ENCODE peak calls at places on chromosome 10, in six cellular contexts. One of them, this sample, is unnamed.
A peak's percentile ranks its signal among the peaks of the same experiment; 100 is the strongest.

GRCh38 chr10:17657116-17657500 is 13.2 kb downstream of the STAM start:
- DNase-seq in fibroblast of lung: no peak
- DNase-seq in AG04450: no peak
- DNase-seq in fibroblast of the aortic adventitia: no peak
- DNase-seq in fibroblast of mammary gland: no peak
- DNase-seq in Peyer's patch: no peak
- DNase-seq in this sample: no peak

GRCh38 chr10:62718585-62718984 is 85.9 kb upstream of the ADO start:
- DNase-seq in fibroblast of the aortic adventitia: no peak
- DNase-seq in fibroblast of mammary gland: no peak
- DNase-seq in fibroblast of lung: no peak
- DNase-seq in Peyer's patch: no peak
- DNase-seq in AG04450: no peak
- DNase-seq in this sample: no peak

GRCh38 chr10:13787015-13787421 is 200.3 kb downstream of the PRPF18 start:
- DNase-seq in fibroblast of the aortic adventitia: no peak
- DNase-seq in fibroblast of lung: peak; percentile 56
- DNase-seq in Peyer's patch: peak; percentile 74
- DNase-seq in fibroblast of mammary gland: no peak
- DNase-seq in AG04450: no peak
- DNase-seq in this sample: no peak

GRCh38 chr10:108801775-108802516 is 1121.4 kb downstream of the XPNPEP1 start:
- DNase-seq in AG04450: peak; percentile 47
- DNase-seq in fibroblast of mammary gland: peak; percentile 67
- DNase-seq in fibroblast of lung: peak; percentile 91
- DNase-seq in fibroblast of the aortic adventitia: peak; percentile 69
- DNase-seq in Peyer's patch: no peak
- DNase-seq in this sample: peak; percentile 28

GRCh38 chr10:49690673-49691356 is 11.4 kb downstream of the C10orf53 start:
- DNase-seq in AG04450: no peak
- DNase-seq in fibroblast of mammary gland: peak; percentile 10
- DNase-seq in fibroblast of the aortic adventitia: no peak
- DNase-seq in Peyer's patch: no peak
- DNase-seq in fibroblast of lung: no peak
- DNase-seq in this sample: peak; percentile 3

GRCh38 chr10:76026931-76027330 is 595.5 kb downstream of the LRMDA start:
- DNase-seq in fibroblast of mammary gland: peak; percentile 27
- DNase-seq in fibroblast of lung: no peak
- DNase-seq in fibroblast of the aortic adventitia: no peak
- DNase-seq in AG04450: no peak
- DNase-seq in Peyer's patch: no peak
- DNase-seq in this sample: no peak

GRCh38 chr10:127907411-127908105 is 655 bp downstream of the PTPRE start:
- DNase-seq in fibroblast of lung: peak; percentile 76
- DNase-seq in fibroblast of mammary gland: peak; percentile 71
- DNase-seq in AG04450: no peak
- DNase-seq in Peyer's patch: no peak
- DNase-seq in fibroblast of the aortic adventitia: peak; percentile 32
- DNase-seq in this sample: peak; percentile 53

GRCh38 chr10:59536151-59536550 is 173.5 kb downstream of the SLC16A9 start:
- DNase-seq in fibroblast of the aortic adventitia: peak; percentile 92
- DNase-seq in fibroblast of lung: peak; percentile 87
- DNase-seq in fibroblast of mammary gland: peak; percentile 86
- DNase-seq in AG04450: peak; percentile 74
- DNase-seq in Peyer's patch: no peak
- DNase-seq in this sample: peak; percentile 75

GRCh38 chr10:69348824-69349541 is 67.7 kb downstream of the TACR2 start:
- DNase-seq in fibroblast of the aortic adventitia: peak; percentile 99
- DNase-seq in fibroblast of mammary gland: peak; percentile 98
- DNase-seq in AG04450: peak; percentile 74
- DNase-seq in Peyer's patch: no peak
- DNase-seq in fibroblast of lung: peak; percentile 96
- DNase-seq in this sample: peak; percentile 97

GRCh38 chr10:22156750-22157149 is 61.1 kb downstream of the EBLN1 start:
- DNase-seq in fibroblast of the aortic adventitia: no peak
- DNase-seq in AG04450: no peak
- DNase-seq in fibroblast of mammary gland: no peak
- DNase-seq in Peyer's patch: no peak
- DNase-seq in fibroblast of lung: no peak
- DNase-seq in this sample: no peak

GRCh38 chr10:78899098-78899754 is 169.5 kb upstream of the ZMIZ1 start:
- DNase-seq in Peyer's patch: no peak
- DNase-seq in fibroblast of mammary gland: no peak
- DNase-seq in AG04450: no peak
- DNase-seq in fibroblast of the aortic adventitia: no peak
- DNase-seq in fibroblast of lung: no peak
- DNase-seq in this sample: no peak

GRCh38 chr10:83012866-83013265 is 1126.4 kb upstream of the GHITM start:
- DNase-seq in AG04450: no peak
- DNase-seq in fibroblast of lung: peak; percentile 66
- DNase-seq in fibroblast of mammary gland: no peak
- DNase-seq in fibroblast of the aortic adventitia: no peak
- DNase-seq in Peyer's patch: no peak
- DNase-seq in this sample: peak; percentile 4

GRCh38 chr10:32971536-32972091 is 13.6 kb upstream of the ITGB1 start:
- DNase-seq in AG04450: no peak
- DNase-seq in fibroblast of lung: no peak
- DNase-seq in fibroblast of mammary gland: no peak
- DNase-seq in Peyer's patch: no peak
- DNase-seq in fibroblast of the aortic adventitia: no peak
- DNase-seq in this sample: no peak

GRCh38 chr10:11018830-11019692 is 1.4 kb downstream of the CELF2 start:
- DNase-seq in Peyer's patch: no peak
- DNase-seq in fibroblast of the aortic adventitia: no peak
- DNase-seq in fibroblast of mammary gland: no peak
- DNase-seq in fibroblast of lung: no peak
- DNase-seq in AG04450: no peak
- DNase-seq in this sample: no peak

DNA sequence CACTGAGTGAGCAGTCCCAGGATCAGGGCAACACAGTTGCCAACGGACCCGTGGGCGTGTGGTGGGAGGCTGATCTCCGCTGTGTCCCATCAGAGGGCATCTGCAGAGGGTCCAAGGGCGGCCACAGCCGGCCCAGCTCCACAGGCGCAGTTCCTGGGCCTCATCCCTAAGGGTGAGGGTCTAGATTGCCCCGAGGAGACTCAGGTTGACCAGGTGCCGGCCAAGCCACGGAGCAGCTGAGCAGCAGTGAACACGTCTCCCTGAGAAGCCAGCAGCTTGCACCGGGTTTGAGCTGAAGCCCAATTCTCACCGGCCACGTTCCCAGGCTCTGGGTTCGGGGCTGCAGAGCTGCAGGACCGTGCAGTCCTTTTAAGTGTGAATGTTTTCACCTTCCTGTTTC is 58.8 kb upstream of the ADGRA1 start:
- DNase-seq in Peyer's patch: no peak
- DNase-seq in AG04450: no peak
- DNase-seq in fibroblast of lung: no peak
- DNase-seq in fibroblast of the aortic adventitia: no peak
- DNase-seq in fibroblast of mammary gland: no peak
- DNase-seq in this sample: no peak
- TF ChIP-seq CTCF in Peyer's patch: no peak
- TF ChIP-seq CTCF in AG04450: no peak
- TF ChIP-seq CTCF in fibroblast of lung: no peak
- TF ChIP-seq CTCF in fibroblast of the aortic adventitia: no peak
- TF ChIP-seq CTCF in fibroblast of mammary gland: no peak
- TF ChIP-seq CTCF in this sample: no peak

GRCh38 chr10:97904026-97904410 is 54.4 kb downstream of the GOLGA7B start:
- DNase-seq in AG04450: no peak
- DNase-seq in Peyer's patch: no peak
- DNase-seq in fibroblast of mammary gland: no peak
- DNase-seq in fibroblast of lung: no peak
- DNase-seq in fibroblast of the aortic adventitia: no peak
- DNase-seq in this sample: no peak
- H3K4me3 ChIP-seq in AG04450: no peak overlapping the region
- H3K4me3 ChIP-seq in Peyer's patch: no peak overlapping the region
- H3K4me3 ChIP-seq in fibroblast of mammary gland: no peak overlapping the region
- H3K4me3 ChIP-seq in fibroblast of lung: no peak overlapping the region
- H3K4me3 ChIP-seq in fibroblast of the aortic adventitia: no peak overlapping the region
- H3K4me3 ChIP-seq in this sample: no peak overlapping the region

GRCh38 chr10:91391915-91392314 is 18.2 kb upstream of the HECTD2 start:
- DNase-seq in fibroblast of the aortic adventitia: no peak
- DNase-seq in Peyer's patch: no peak
- DNase-seq in fibroblast of mammary gland: no peak
- DNase-seq in AG04450: no peak
- DNase-seq in fibroblast of lung: no peak
- DNase-seq in this sample: no peak

GRCh38 chr10:91385686-91386085 is 24.5 kb upstream of the HECTD2 start:
- DNase-seq in fibroblast of lung: no peak
- DNase-seq in AG04450: no peak
- DNase-seq in fibroblast of mammary gland: no peak
- DNase-seq in Peyer's patch: no peak
- DNase-seq in fibroblast of the aortic adventitia: no peak
- DNase-seq in this sample: no peak

GRCh38 chr10:91389636-91390512 is 20.3 kb upstream of the HECTD2 start:
- DNase-seq in fibroblast of the aortic adventitia: peak; percentile 81
- DNase-seq in fibroblast of lung: peak; percentile 39
- DNase-seq in AG04450: no peak
- DNase-seq in fibroblast of mammary gland: peak; percentile 72
- DNase-seq in Peyer's patch: no peak
- DNase-seq in this sample: peak; percentile 72
- TF ChIP-seq CTCF in fibroblast of the aortic adventitia: peak; percentile 60
- TF ChIP-seq CTCF in fibroblast of lung: peak; percentile 55
- TF ChIP-seq CTCF in AG04450: peak; percentile 58
- TF ChIP-seq CTCF in fibroblast of mammary gland: peak; percentile 59
- TF ChIP-seq CTCF in Peyer's patch: peak; percentile 74
- TF ChIP-seq CTCF in this sample: peak; percentile 58

GRCh38 chr10:120600871-120601644 is 144.0 kb downstream of the PLPP4 start:
- DNase-seq in Peyer's patch: no peak
- DNase-seq in fibroblast of lung: peak; percentile 53
- DNase-seq in fibroblast of mammary gland: no peak
- DNase-seq in fibroblast of the aortic adventitia: peak; percentile 37
- DNase-seq in AG04450: no peak
- DNase-seq in this sample: peak; percentile 2
- H3K4me3 ChIP-seq in Peyer's patch: no peak overlapping the region
- H3K4me3 ChIP-seq in fibroblast of lung: no peak overlapping the region
- H3K4me3 ChIP-seq in fibroblast of mammary gland: no peak overlapping the region
- H3K4me3 ChIP-seq in fibroblast of the aortic adventitia: no peak overlapping the region
- H3K4me3 ChIP-seq in AG04450: no peak overlapping the region
- H3K4me3 ChIP-seq in this sample: no peak overlapping the region

GRCh38 chr10:90775351-90776028 is 82.3 kb downstream of the HTR7 start:
- DNase-seq in fibroblast of the aortic adventitia: peak; percentile 80
- DNase-seq in Peyer's patch: no peak
- DNase-seq in fibroblast of lung: peak; percentile 63
- DNase-seq in fibroblast of mammary gland: peak; percentile 32
- DNase-seq in AG04450: no peak
- DNase-seq in this sample: no peak

GRCh38 chr10:90777614-90778013 is 80.2 kb downstream of the HTR7 start:
- DNase-seq in fibroblast of mammary gland: peak; percentile 7
- DNase-seq in fibroblast of lung: no peak
- DNase-seq in AG04450: no peak
- DNase-seq in Peyer's patch: no peak
- DNase-seq in fibroblast of the aortic adventitia: peak; percentile 61
- DNase-seq in this sample: no peak

GRCh38 chr10:90780488-90780887 is 77.4 kb downstream of the HTR7 start:
- DNase-seq in fibroblast of the aortic adventitia: no peak
- DNase-seq in AG04450: no peak
- DNase-seq in Peyer's patch: no peak
- DNase-seq in fibroblast of lung: no peak
- DNase-seq in fibroblast of mammary gland: no peak
- DNase-seq in this sample: no peak

DNA sequence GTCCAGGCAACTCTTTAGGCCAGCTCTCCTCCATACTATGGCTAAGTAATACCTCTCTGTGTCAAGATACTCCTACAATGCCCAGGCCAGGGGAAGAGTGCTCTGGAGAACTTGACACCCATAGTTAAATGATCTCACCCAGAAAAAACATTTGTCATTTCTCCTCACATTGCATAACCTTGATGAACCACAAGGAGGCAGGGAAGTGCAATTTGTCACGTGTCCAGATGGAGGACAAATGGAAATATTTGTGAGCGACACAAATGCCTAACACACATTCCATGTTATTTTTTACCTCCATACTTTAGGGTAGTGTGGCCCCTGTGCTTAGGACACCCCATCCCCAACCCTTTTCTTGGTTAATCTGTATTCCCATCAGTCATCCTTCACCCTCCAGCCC is 78.3 kb downstream of the HTR7 start:
- DNase-seq in Peyer's patch: no peak
- DNase-seq in fibroblast of the aortic adventitia: no peak
- DNase-seq in fibroblast of mammary gland: peak; percentile 49
- DNase-seq in AG04450: no peak
- DNase-seq in fibroblast of lung: peak; percentile 12
- DNase-seq in this sample: no peak
- TF ChIP-seq CTCF in Peyer's patch: no peak
- TF ChIP-seq CTCF in fibroblast of the aortic adventitia: peak; percentile 31
- TF ChIP-seq CTCF in fibroblast of mammary gland: peak; percentile 55
- TF ChIP-seq CTCF in AG04450: peak; percentile 36
- TF ChIP-seq CTCF in fibroblast of lung: peak; percentile 35
- TF ChIP-seq CTCF in this sample: peak; percentile 45